ENCODE peak calls at places on chromosomes 4 and X, in four cellular contexts. One of them, this sample, is unnamed.

GRCh38 chr4:121053601-121054143 is 18.7 kb downstream of the NDNF start:
- DNase-seq in GM12878: no peak
- DNase-seq in K562: no peak
- DNase-seq in H1: no peak
- DNase-seq in this sample: no peak

GRCh38 chr4:170138580-170139194 is 48.9 kb upstream of the AADAT start:
- DNase-seq in GM12878: peak; percentile 27
- DNase-seq in K562: peak; percentile 67
- DNase-seq in H1: peak; percentile 36
- DNase-seq in this sample: peak; percentile 26

GRCh38 chr4:1330761-1331590 is 16.0 kb upstream of the UVSSA start:
- DNase-seq in GM12878: no peak
- DNase-seq in K562: no peak
- DNase-seq in H1: no peak
- DNase-seq in this sample: no peak

GRCh38 chr4:57231781-57232180 is 121.6 kb upstream of the IGFBP7 start:
- DNase-seq in GM12878: no peak
- DNase-seq in K562: no peak
- DNase-seq in H1: no peak
- DNase-seq in this sample: no peak

GRCh38 chr4:19278665-19279064 is 973.0 kb upstream of the SLIT2 start:
- DNase-seq in GM12878: no peak
- DNase-seq in K562: no peak
- DNase-seq in H1: no peak
- DNase-seq in this sample: no peak

GRCh38 chrX:154761977-154762528 is 611 bp upstream of the DKC1 start:
- DNase-seq in GM12878: no peak
- DNase-seq in K562: no peak
- DNase-seq in H1: no peak
- DNase-seq in this sample: no peak

GRCh38 chrX:15524417-15524816 is 23.8 kb downstream of the BMX start:
- DNase-seq in GM12878: no peak
- DNase-seq in K562: no peak
- DNase-seq in H1: no peak
- DNase-seq in this sample: no peak

GRCh38 chr4:61200195-61200990 is at the start of gene ADGRL3:
- DNase-seq in GM12878: no peak
- DNase-seq in K562: no peak
- DNase-seq in H1: peak; percentile 64
- DNase-seq in this sample: peak; percentile 4

GRCh38 chr4:3629665-3630064 is 97.4 kb upstream of the LRPAP1 start:
- DNase-seq in GM12878: no peak
- DNase-seq in K562: no peak
- DNase-seq in H1: no peak
- DNase-seq in this sample: no peak

GRCh38 chr4:10173754-10174749 is 57.5 kb upstream of the WDR1 start:
- DNase-seq in GM12878: no peak
- DNase-seq in K562: no peak
- DNase-seq in H1: no peak
- DNase-seq in this sample: no peak

GRCh38 chr4:122826596-122827257 is at the start of gene FGF2:
- DNase-seq in GM12878: no peak
- DNase-seq in K562: peak; percentile 60
- DNase-seq in H1: peak; percentile 47
- DNase-seq in this sample: peak; percentile 45
- TF ChIP-seq POLR2AphosphoS5 in GM12878: no peak
- TF ChIP-seq POLR2AphosphoS5 in K562: peak; percentile 50
- TF ChIP-seq POLR2AphosphoS5 in H1: peak; percentile 89
- TF ChIP-seq POLR2AphosphoS5 in this sample: no peak

GRCh38 chrX:40105791-40106676 is 8.3 kb upstream of the BCOR start:
- DNase-seq in GM12878: no peak
- DNase-seq in K562: peak; percentile 51
- DNase-seq in H1: no peak
- DNase-seq in this sample: no peak
- TF ChIP-seq POLR2A in GM12878: peak; percentile 17
- TF ChIP-seq POLR2A in K562: peak; percentile 58
- TF ChIP-seq POLR2A in H1: no peak
- TF ChIP-seq POLR2A in this sample: no peak

GRCh38 chr4:118967393-118967792 is 78.7 kb downstream of the SYNPO2 start:
- DNase-seq in GM12878: no peak
- DNase-seq in K562: no peak
- DNase-seq in H1: no peak
- DNase-seq in this sample: no peak

GRCh38 chr4:118957683-118958082 is 69.0 kb downstream of the SYNPO2 start:
- DNase-seq in GM12878: no peak
- DNase-seq in K562: no peak
- DNase-seq in H1: no peak
- DNase-seq in this sample: no peak

GRCh38 chr4:118964891-118965411 is 76.3 kb downstream of the SYNPO2 start:
- DNase-seq in GM12878: no peak
- DNase-seq in K562: no peak
- DNase-seq in H1: no peak
- DNase-seq in this sample: no peak

GRCh38 chr4:118968006-118968405 is 79.4 kb downstream of the SYNPO2 start:
- DNase-seq in GM12878: peak; percentile 67
- DNase-seq in K562: no peak
- DNase-seq in H1: peak; percentile 54
- DNase-seq in this sample: peak; percentile 30

DNA sequence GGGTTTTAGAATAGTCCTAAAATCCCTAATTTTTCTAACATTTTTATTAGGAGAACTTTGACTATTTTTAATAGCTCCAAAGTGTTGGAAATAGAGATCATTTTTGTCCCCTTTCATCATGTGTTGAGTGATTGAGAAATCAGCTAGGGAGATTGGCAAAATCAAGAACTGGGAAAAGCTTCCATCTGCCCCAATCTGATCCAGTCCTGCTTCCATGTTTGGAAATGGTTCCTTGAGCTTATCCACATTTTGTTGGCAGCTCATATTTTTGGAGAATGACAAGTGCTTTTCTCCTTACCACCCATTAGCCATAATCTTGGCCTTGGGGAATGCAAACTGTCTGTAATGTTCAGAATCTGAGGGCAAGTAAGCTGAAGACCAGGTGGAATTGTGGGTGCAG is 73.9 kb downstream of the SYNPO2 start:
- DNase-seq in GM12878: no peak
- DNase-seq in K562: no peak
- DNase-seq in H1: no peak
- DNase-seq in this sample: no peak
- TF ChIP-seq TAF1 in GM12878: no peak
- TF ChIP-seq TAF1 in K562: no peak
- TF ChIP-seq TAF1 in H1: no peak
- TF ChIP-seq TAF1 in this sample: no peak

GRCh38 chrX:103685396-103685795 is 1.1 kb downstream of the MORF4L2 start:
- DNase-seq in GM12878: no peak
- DNase-seq in K562: peak; percentile 18
- DNase-seq in H1: no peak
- DNase-seq in this sample: no peak

GRCh38 chrX:103688949-103689348 is 2.5 kb upstream of the MORF4L2 start:
- DNase-seq in GM12878: no peak
- DNase-seq in K562: peak; percentile 11
- DNase-seq in H1: no peak
- DNase-seq in this sample: no peak

GRCh38 chrX:103686199-103687072 is at the start of gene MORF4L2:
- DNase-seq in GM12878: peak; percentile 95
- DNase-seq in K562: peak; percentile 84
- DNase-seq in H1: peak; percentile 90
- DNase-seq in this sample: peak; percentile 25

GRCh38 chrX:103687073-103687695 is 685 bp upstream of the MORF4L2 start:
- DNase-seq in GM12878: no peak
- DNase-seq in K562: peak; percentile 71
- DNase-seq in H1: no peak
- DNase-seq in this sample: no peak

GRCh38 chrX:103687696-103688191 is 1.2 kb upstream of the MORF4L2 start:
- DNase-seq in GM12878: peak; percentile 37
- DNase-seq in K562: peak; percentile 52
- DNase-seq in H1: peak; percentile 34
- DNase-seq in this sample: no peak
- TF ChIP-seq POLR2AphosphoS5 in GM12878: peak; percentile 9
- TF ChIP-seq POLR2AphosphoS5 in K562: peak; percentile 14
- TF ChIP-seq POLR2AphosphoS5 in H1: peak; percentile 49
- TF ChIP-seq POLR2AphosphoS5 in this sample: no peak